ENCODE peak calls at places on chromosomes 6 and 20, in five cellular contexts. One of them, this sample, is unnamed.

GRCh38 chr6:56795852-56796532 is 153.3 kb upstream of the DST start:
- DNase-seq in Peyer's patch: no peak
- DNase-seq in non-pigmented ciliary epithelial cell: no peak
- DNase-seq in heart right ventricle: no peak
- DNase-seq in neuronal stem cell: no peak
- DNase-seq in this sample: no peak

GRCh38 chr6:72246926-72247325 is 360.6 kb downstream of the RIMS1 start:
- DNase-seq in Peyer's patch: no peak
- DNase-seq in non-pigmented ciliary epithelial cell: no peak
- DNase-seq in heart right ventricle: no peak
- DNase-seq in neuronal stem cell: peak; percentile 2
- DNase-seq in this sample: no peak

GRCh38 chr6:32845381-32845884 is 1.6 kb upstream of the PSMB8 start:
- DNase-seq in Peyer's patch: peak; percentile 77
- DNase-seq in non-pigmented ciliary epithelial cell: no peak
- DNase-seq in heart right ventricle: no peak
- DNase-seq in neuronal stem cell: no peak
- DNase-seq in this sample: peak; percentile 76

GRCh38 chr6:118618676-118619377 is 32.6 kb downstream of the CEP85L start:
- DNase-seq in Peyer's patch: peak; percentile 85
- DNase-seq in non-pigmented ciliary epithelial cell: no peak
- DNase-seq in heart right ventricle: peak; percentile 58
- DNase-seq in neuronal stem cell: peak; percentile 30
- DNase-seq in this sample: no peak

GRCh38 chr6:140062042-140063041 is 687.9 kb upstream of the CITED2 start:
- DNase-seq in Peyer's patch: peak; percentile 59
- DNase-seq in non-pigmented ciliary epithelial cell: peak; percentile 96
- DNase-seq in heart right ventricle: peak; percentile 30
- DNase-seq in neuronal stem cell: no peak
- DNase-seq in this sample: no peak

GRCh38 chr6:21244897-21245470 is 348.6 kb upstream of the SOX4 start:
- DNase-seq in Peyer's patch: no peak
- DNase-seq in non-pigmented ciliary epithelial cell: no peak
- DNase-seq in heart right ventricle: no peak
- DNase-seq in neuronal stem cell: no peak
- DNase-seq in this sample: no peak

GRCh38 chr20:36823126-36823525 is 49.6 kb upstream of the DSN1 start:
- DNase-seq in Peyer's patch: no peak
- DNase-seq in non-pigmented ciliary epithelial cell: no peak
- DNase-seq in heart right ventricle: no peak
- DNase-seq in neuronal stem cell: no peak
- DNase-seq in this sample: no peak

GRCh38 chr6:209432-210103 is 82.7 kb upstream of the DUSP22 start:
- DNase-seq in Peyer's patch: peak; percentile 60
- DNase-seq in non-pigmented ciliary epithelial cell: no peak
- DNase-seq in heart right ventricle: no peak
- DNase-seq in neuronal stem cell: no peak
- DNase-seq in this sample: no peak

GRCh38 chr20:7171911-7172310 is 404.4 kb downstream of the BMP2 start:
- DNase-seq in Peyer's patch: no peak
- DNase-seq in non-pigmented ciliary epithelial cell: peak; percentile 41
- DNase-seq in heart right ventricle: no peak
- DNase-seq in neuronal stem cell: no peak
- DNase-seq in this sample: no peak

GRCh38 chr6:124927806-124928205 is 34.4 kb upstream of the RNF217 start:
- DNase-seq in Peyer's patch: no peak
- DNase-seq in non-pigmented ciliary epithelial cell: no peak
- DNase-seq in heart right ventricle: no peak
- DNase-seq in neuronal stem cell: no peak
- DNase-seq in this sample: no peak

GRCh38 chr20:18056174-18057105 is 1.3 kb downstream of the OVOL2 start:
- DNase-seq in Peyer's patch: peak; percentile 77
- DNase-seq in non-pigmented ciliary epithelial cell: no peak
- DNase-seq in heart right ventricle: no peak
- DNase-seq in neuronal stem cell: no peak
- DNase-seq in this sample: peak; percentile 81

GRCh38 chr20:35620818-35621559 is 5.4 kb downstream of the SPAG4 start:
- DNase-seq in Peyer's patch: no peak
- DNase-seq in non-pigmented ciliary epithelial cell: no peak
- DNase-seq in heart right ventricle: no peak
- DNase-seq in neuronal stem cell: no peak
- DNase-seq in this sample: no peak

GRCh38 chr6:126232671-126233070 is 107.2 kb upstream of the CENPW start:
- DNase-seq in Peyer's patch: no peak
- DNase-seq in non-pigmented ciliary epithelial cell: no peak
- DNase-seq in heart right ventricle: no peak
- DNase-seq in neuronal stem cell: no peak
- DNase-seq in this sample: no peak

GRCh38 chr20:34515484-34516037 is 661 bp upstream of the DYNLRB1 start:
- DNase-seq in Peyer's patch: peak; percentile 86
- DNase-seq in non-pigmented ciliary epithelial cell: no peak
- DNase-seq in heart right ventricle: peak; percentile 24
- DNase-seq in neuronal stem cell: peak; percentile 46
- DNase-seq in this sample: peak; percentile 80

GRCh38 chr6:14383393-14384174 is 266.0 kb downstream of the CD83 start:
- DNase-seq in Peyer's patch: no peak
- DNase-seq in non-pigmented ciliary epithelial cell: no peak
- DNase-seq in heart right ventricle: no peak
- DNase-seq in neuronal stem cell: no peak
- DNase-seq in this sample: no peak

GRCh38 chr6:100665041-100665380 is 200.3 kb upstream of the SIM1 start:
- DNase-seq in Peyer's patch: no peak
- DNase-seq in non-pigmented ciliary epithelial cell: no peak
- DNase-seq in heart right ventricle: no peak
- DNase-seq in neuronal stem cell: no peak
- DNase-seq in this sample: no peak

GRCh38 chr6:70686548-70687133 is 19.0 kb downstream of the SMAP1 start:
- DNase-seq in Peyer's patch: no peak
- DNase-seq in non-pigmented ciliary epithelial cell: no peak
- DNase-seq in heart right ventricle: no peak
- DNase-seq in neuronal stem cell: no peak
- DNase-seq in this sample: no peak

GRCh38 chr6:107735906-107736635 is 88.0 kb downstream of the SCML4 start:
- DNase-seq in Peyer's patch: no peak
- DNase-seq in non-pigmented ciliary epithelial cell: no peak
- DNase-seq in heart right ventricle: no peak
- DNase-seq in neuronal stem cell: no peak
- DNase-seq in this sample: no peak

GRCh38 chr6:31898200-31899011 is 908 bp upstream of the EHMT2 start:
- DNase-seq in Peyer's patch: peak; percentile 65
- DNase-seq in non-pigmented ciliary epithelial cell: no peak
- DNase-seq in heart right ventricle: no peak
- DNase-seq in neuronal stem cell: peak; percentile 23
- DNase-seq in this sample: peak; percentile 67

GRCh38 chr6:166830185-166830890 is 126.0 kb downstream of the RNASET2 start:
- DNase-seq in Peyer's patch: no peak
- DNase-seq in non-pigmented ciliary epithelial cell: no peak
- DNase-seq in heart right ventricle: no peak
- DNase-seq in neuronal stem cell: no peak
- DNase-seq in this sample: no peak

GRCh38 chr6:296151-297122 is 4.2 kb downstream of the DUSP22 start:
- DNase-seq in Peyer's patch: peak; percentile 79
- DNase-seq in non-pigmented ciliary epithelial cell: no peak
- DNase-seq in heart right ventricle: no peak
- DNase-seq in neuronal stem cell: no peak
- DNase-seq in this sample: peak; percentile 68

GRCh38 chr6:61586934-61587537 is 699.0 kb downstream of the KHDRBS2 start:
- DNase-seq in Peyer's patch: no peak
- DNase-seq in non-pigmented ciliary epithelial cell: no peak
- DNase-seq in heart right ventricle: no peak
- DNase-seq in neuronal stem cell: no peak
- DNase-seq in this sample: no peak

GRCh38 chr20:2507875-2508630 is 662 bp downstream of the ZNF343 start:
- DNase-seq in Peyer's patch: peak; percentile 51
- DNase-seq in non-pigmented ciliary epithelial cell: no peak
- DNase-seq in heart right ventricle: no peak
- DNase-seq in neuronal stem cell: no peak
- DNase-seq in this sample: peak; percentile 58

GRCh38 chr6:142008016-142008735 is 124.5 kb upstream of the GJE1 start:
- DNase-seq in Peyer's patch: no peak
- DNase-seq in non-pigmented ciliary epithelial cell: no peak
- DNase-seq in heart right ventricle: no peak
- DNase-seq in neuronal stem cell: no peak
- DNase-seq in this sample: no peak

GRCh38 chr6:20186981-20187380 is 25.3 kb downstream of the MBOAT1 start:
- DNase-seq in Peyer's patch: no peak
- DNase-seq in non-pigmented ciliary epithelial cell: no peak
- DNase-seq in heart right ventricle: no peak
- DNase-seq in neuronal stem cell: no peak
- DNase-seq in this sample: no peak

GRCh38 chr6:3013486-3013885 is 13.8 kb downstream of the NQO2 start:
- DNase-seq in Peyer's patch: no peak
- DNase-seq in non-pigmented ciliary epithelial cell: no peak
- DNase-seq in heart right ventricle: peak; percentile 31
- DNase-seq in neuronal stem cell: no peak
- DNase-seq in this sample: no peak

GRCh38 chr6:34491091-34491430 is 25.2 kb downstream of the PACSIN1 start:
- DNase-seq in Peyer's patch: no peak
- DNase-seq in non-pigmented ciliary epithelial cell: no peak
- DNase-seq in heart right ventricle: no peak
- DNase-seq in neuronal stem cell: no peak
- DNase-seq in this sample: no peak

GRCh38 chr6:166763606-166764472 is 136.8 kb upstream of the RPS6KA2 start:
- DNase-seq in Peyer's patch: peak; percentile 37
- DNase-seq in non-pigmented ciliary epithelial cell: no peak
- DNase-seq in heart right ventricle: no peak
- DNase-seq in neuronal stem cell: no peak
- DNase-seq in this sample: peak; percentile 19

GRCh38 chr6:169171010-169171409 is 82.6 kb downstream of the THBS2 start:
- DNase-seq in Peyer's patch: no peak
- DNase-seq in non-pigmented ciliary epithelial cell: no peak
- DNase-seq in heart right ventricle: no peak
- DNase-seq in neuronal stem cell: no peak
- DNase-seq in this sample: no peak

GRCh38 chr20:2742431-2742830 is 49.9 kb downstream of the EBF4 start:
- DNase-seq in Peyer's patch: no peak
- DNase-seq in non-pigmented ciliary epithelial cell: no peak
- DNase-seq in heart right ventricle: no peak
- DNase-seq in neuronal stem cell: no peak
- DNase-seq in this sample: no peak

GRCh38 chr6:68777956-68778355 is 142.9 kb downstream of the ADGRB3 start:
- DNase-seq in Peyer's patch: no peak
- DNase-seq in non-pigmented ciliary epithelial cell: peak; percentile 30
- DNase-seq in heart right ventricle: no peak
- DNase-seq in neuronal stem cell: no peak
- DNase-seq in this sample: no peak

GRCh38 chr6:37049990-37050853 is 44.8 kb downstream of the FGD2 start:
- DNase-seq in Peyer's patch: peak; percentile 89
- DNase-seq in non-pigmented ciliary epithelial cell: no peak
- DNase-seq in heart right ventricle: peak; percentile 64
- DNase-seq in neuronal stem cell: no peak
- DNase-seq in this sample: peak; percentile 87

GRCh38 chr20:59214083-59214482 is 50.5 kb downstream of the ZNF831 start:
- DNase-seq in Peyer's patch: no peak
- DNase-seq in non-pigmented ciliary epithelial cell: no peak
- DNase-seq in heart right ventricle: no peak
- DNase-seq in neuronal stem cell: no peak
- DNase-seq in this sample: no peak

GRCh38 chr6:23783901-23784300 is 342.1 kb upstream of the NRSN1 start:
- DNase-seq in Peyer's patch: no peak
- DNase-seq in non-pigmented ciliary epithelial cell: no peak
- DNase-seq in heart right ventricle: no peak
- DNase-seq in neuronal stem cell: no peak
- DNase-seq in this sample: no peak

This sample was measured in mucosa of descending colon.